ENCODE peak calls at places on chromosomes 2 and 18, in seven cellular contexts. A is OCI-LY7, Y is HCT116, N is hepatocyte, J is GM23338, G is MM.1S, Z is PC-3. X is an unnamed sample.

GRCh38 chr2:105464325-105464724 is 65.5 kb upstream of the FHL2 start:
- DNase-seq in A (no peak), Y (no peak), N (no peak), J (no peak), G (no peak), Z (no peak), X (no peak)

GRCh38 chr2:65053199-65053598 is 3.0 kb upstream of the CEP68 start:
- DNase-seq in A (peak; percentile 79), Y (no peak), N (no peak), J (no peak), G (peak; percentile 89), Z (no peak), X (no peak)

GRCh38 chr2:67445652-67446268 is 48.6 kb downstream of the ETAA1 start:
- DNase-seq in A (no peak), Y (no peak), N (no peak), J (no peak), G (no peak), Z (peak; percentile 61), X (no peak)

GRCh38 chr2:156907806-156908205 is 349.7 kb upstream of the GALNT5 start:
- DNase-seq in A (no peak), Y (no peak), N (no peak), J (no peak), G (peak; percentile 34), Z (peak; percentile 81), X (no peak)

GRCh38 chr2:241072553-241073165 is 29.4 kb downstream of the MTERF4 start:
- DNase-seq in A (no peak), Y (no peak), N (no peak), J (no peak), G (no peak), Z (no peak), X (no peak)

GRCh38 chr2:231482806-231483391 is 18.6 kb upstream of the NCL start:
- DNase-seq in A (peak; percentile 60), Y (no peak), N (peak; percentile 79), J (peak; percentile 89), G (peak; percentile 80), Z (peak; percentile 69), X (peak; percentile 75)

GRCh38 chr18:44758821-44759624 is 78.3 kb downstream of the SETBP1 start:
- DNase-seq in A (peak; percentile 89), Y (no peak), N (no peak), J (no peak), G (peak; percentile 95), Z (no peak), X (no peak)

GRCh38 chr18:30730915-30731314 is 311.6 kb downstream of the DSC3 start:
- DNase-seq in A (no peak), Y (no peak), N (no peak), J (peak; percentile 4), G (no peak), Z (no peak), X (peak; percentile 67)

GRCh38 chr2:7725132-7725849 is 808.1 kb downstream of the RNF144A start:
- DNase-seq in A (peak; percentile 14), Y (no peak), N (no peak), J (no peak), G (no peak), Z (peak; percentile 28), X (peak; percentile 46)

GRCh38 chr18:1104265-1104792 is 199.7 kb downstream of the ADCYAP1 start:
- DNase-seq in A (no peak), Y (no peak), N (no peak), J (no peak), G (no peak), Z (peak; percentile 64), X (no peak)

GRCh38 chr2:120589782-120590608 is 145.7 kb upstream of the GLI2 start:
- DNase-seq in A (no peak), Y (no peak), N (peak; percentile 55), J (no peak), G (no peak), Z (peak; percentile 74), X (no peak)

GRCh38 chr18:9804517-9805104 is 81.2 kb upstream of the TXNDC2 start:
- DNase-seq in A (no peak), Y (no peak), N (no peak), J (no peak), G (no peak), Z (peak; percentile 34), X (no peak)
- TF ChIP-seq CTCF in A (no peak), Y (no peak), N (peak; percentile 3), J (no peak), G (no peak), Z (peak; percentile 26), X (no peak)

GRCh38 chr2:102112271-102112670 is 30.3 kb upstream of the IL1R1 start:
- DNase-seq in A (no peak), Y (no peak), N (no peak), J (peak; percentile 31), G (no peak), Z (no peak), X (no peak)
- TF ChIP-seq EZH2phosphoT487 in A (no peak), Y (no peak), N (no peak), J (no peak), G (no peak), Z (no peak), X (no peak)

DNA sequence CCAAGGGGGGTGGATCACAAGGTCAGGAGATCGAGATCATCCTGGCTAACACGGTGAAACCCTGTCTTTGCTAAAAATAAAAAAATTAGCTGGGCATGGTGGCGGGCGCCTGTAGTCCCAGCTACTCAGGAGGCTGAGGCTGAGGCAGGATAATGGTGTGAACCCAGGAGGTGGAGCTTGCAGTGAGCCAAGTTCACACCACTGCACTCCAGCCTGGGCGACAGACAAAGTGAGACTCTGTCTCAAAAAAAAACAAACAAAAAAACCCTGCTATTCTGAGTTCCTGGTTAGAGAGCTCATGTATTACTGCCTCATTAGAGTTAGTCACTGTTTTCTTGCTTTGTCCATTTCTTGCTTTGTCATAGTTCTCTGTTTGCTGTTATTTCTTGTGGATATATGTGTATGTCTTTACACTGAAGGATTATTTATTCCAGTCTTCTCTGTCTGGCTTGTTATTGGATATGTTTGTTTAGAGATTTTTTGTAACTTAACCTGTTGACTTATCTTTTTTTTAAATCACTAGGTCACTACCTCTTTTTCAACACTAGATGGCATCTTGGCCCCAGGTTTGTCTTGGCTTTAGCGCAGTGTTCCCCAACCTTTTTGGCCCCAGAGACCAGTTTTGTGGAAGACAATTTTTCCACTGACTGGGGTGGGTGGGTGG is 17.0 kb downstream of the TTLL4 start:
- DNase-seq in A (peak; percentile 11), Y (no peak), N (no peak), J (peak; percentile 66), G (peak; percentile 23), Z (peak; percentile 65), X (no peak)
- TF ChIP-seq CTCF in A (peak; percentile 69), Y (peak; percentile 47), N (peak; percentile 39), J (peak; percentile 71), G (peak; percentile 51), Z (peak; percentile 67), X (peak; percentile 44)

GRCh38 chr18:45980229-45980628 is 13.1 kb upstream of the EPG5 start:
- DNase-seq in A (no peak), Y (no peak), N (peak; percentile 24), J (no peak), G (no peak), Z (no peak), X (no peak)

GRCh38 chr18:45981852-45982251 is 14.7 kb upstream of the EPG5 start:
- DNase-seq in A (no peak), Y (no peak), N (no peak), J (no peak), G (no peak), Z (no peak), X (no peak)

GRCh38 chr18:45978084-45978483 is 11.0 kb upstream of the EPG5 start:
- DNase-seq in A (no peak), Y (no peak), N (peak; percentile 40), J (peak; percentile 53), G (no peak), Z (no peak), X (no peak)

GRCh38 chr18:45974088-45974536 is 7.0 kb upstream of the EPG5 start:
- DNase-seq in A (peak; percentile 59), Y (peak; percentile 63), N (peak; percentile 75), J (peak; percentile 83), G (peak; percentile 71), Z (peak; percentile 72), X (peak; percentile 72)

DNA sequence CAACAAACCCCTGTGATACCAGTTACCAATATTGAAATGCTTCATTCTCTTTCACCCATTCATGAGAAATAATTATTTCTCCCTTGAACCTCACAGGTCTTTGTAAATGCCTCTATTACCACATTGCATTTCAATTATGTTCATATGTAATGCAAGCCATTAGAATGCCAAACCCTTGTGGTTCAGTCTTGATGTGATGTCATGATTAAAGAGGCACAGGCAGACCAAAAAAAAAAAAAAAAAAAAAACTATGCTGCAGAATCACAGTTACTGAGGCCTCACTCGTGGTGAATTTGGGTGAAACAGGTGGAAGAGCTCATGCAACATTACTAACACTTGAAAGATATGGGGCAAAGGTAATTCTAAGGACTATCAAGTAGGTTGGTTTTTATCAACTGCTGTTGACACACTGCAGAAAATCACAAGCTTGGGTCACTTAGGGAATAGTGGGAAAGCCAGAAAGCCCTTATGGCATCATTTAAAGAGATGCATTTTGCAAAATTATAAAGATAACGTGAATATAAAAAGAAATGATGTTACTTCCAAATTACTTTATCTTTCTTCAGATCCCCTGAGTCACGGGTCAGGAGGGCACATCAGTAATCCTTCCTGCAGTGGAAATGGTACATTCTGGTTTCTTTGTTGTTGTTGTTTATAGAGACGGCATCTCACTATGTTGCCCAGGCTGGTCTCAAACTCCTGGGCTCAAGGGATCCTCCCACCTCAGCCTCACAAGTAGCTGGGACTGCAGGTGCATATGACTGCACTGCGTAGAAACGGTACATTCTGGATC is 9.6 kb upstream of the EPG5 start:
- DNase-seq in A (no peak), Y (no peak), N (no peak), J (no peak), G (no peak), Z (no peak), X (no peak)
- TF ChIP-seq EZH2phosphoT487 in A (no peak), Y (no peak), N (no peak), J (no peak), G (no peak), Z (no peak), X (no peak)